ENCODE peak calls at places on chromosomes 1 and 21, in six cellular contexts. One of them, this sample, is unnamed.

GRCh38 chr21:34205811-34206635 is 132.6 kb downstream of the MRPS6 start:
- DNase-seq in mesenchymal stem cell: no peak
- DNase-seq in H1: no peak
- DNase-seq in trophoblast cell: no peak
- DNase-seq in neuronal stem cell: no peak
- DNase-seq in H9: no peak
- DNase-seq in this sample: no peak

GRCh38 chr1:182861994-182862393 is 22.8 kb downstream of the DHX9 start:
- DNase-seq in mesenchymal stem cell: peak
- DNase-seq in H9: no peak
- DNase-seq in trophoblast cell: no peak
- DNase-seq in neuronal stem cell: no peak
- DNase-seq in H1: no peak
- DNase-seq in this sample: peak

GRCh38 chr1:150233359-150234308 is 2.3 kb downstream of the ANP32E start:
- DNase-seq in trophoblast cell: no peak
- DNase-seq in H9: no peak
- DNase-seq in H1: no peak
- DNase-seq in neuronal stem cell: no peak
- DNase-seq in mesenchymal stem cell: peak
- DNase-seq in this sample: peak

GRCh38 chr1:96416690-96417444 is 304.7 kb upstream of the PTBP2 start:
- DNase-seq in neuronal stem cell: no peak
- DNase-seq in H9: no peak
- DNase-seq in trophoblast cell: no peak
- DNase-seq in H1: no peak
- DNase-seq in mesenchymal stem cell: peak
- DNase-seq in this sample: peak

GRCh38 chr1:187300093-187300492 is 471.3 kb downstream of the PLA2G4A start:
- DNase-seq in trophoblast cell: no peak
- DNase-seq in neuronal stem cell: no peak
- DNase-seq in mesenchymal stem cell: no peak
- DNase-seq in H9: no peak
- DNase-seq in H1: no peak
- DNase-seq in this sample: no peak

GRCh38 chr1:22118291-22118992 is 24.5 kb downstream of the WNT4 start:
- DNase-seq in H9: no peak
- DNase-seq in neuronal stem cell: no peak
- DNase-seq in mesenchymal stem cell: no peak
- DNase-seq in H1: no peak
- DNase-seq in trophoblast cell: no peak
- DNase-seq in this sample: no peak

GRCh38 chr1:53851571-53852282 is 13.6 kb upstream of the NDC1 start:
- DNase-seq in trophoblast cell: no peak
- DNase-seq in neuronal stem cell: no peak
- DNase-seq in H1: no peak
- DNase-seq in mesenchymal stem cell: no peak
- DNase-seq in H9: no peak
- DNase-seq in this sample: no peak

GRCh38 chr21:16667395-16667794 is 845.4 kb upstream of the CXADR start:
- DNase-seq in neuronal stem cell: no peak
- DNase-seq in H9: no peak
- DNase-seq in mesenchymal stem cell: no peak
- DNase-seq in H1: no peak
- DNase-seq in trophoblast cell: no peak
- DNase-seq in this sample: no peak

GRCh38 chr21:46110499-46111192 is 12.7 kb downstream of the COL6A2 start:
- DNase-seq in trophoblast cell: no peak
- DNase-seq in neuronal stem cell: no peak
- DNase-seq in H9: peak
- DNase-seq in H1: no peak
- DNase-seq in mesenchymal stem cell: peak
- DNase-seq in this sample: no peak

GRCh38 chr1:61083014-61083798 is 845 bp downstream of the NFIA start:
- DNase-seq in H9: no peak
- DNase-seq in H1: no peak
- DNase-seq in trophoblast cell: peak
- DNase-seq in neuronal stem cell: no peak
- DNase-seq in mesenchymal stem cell: peak
- DNase-seq in this sample: no peak

GRCh38 chr1:19013826-19014548 is 57.5 kb upstream of the IFFO2 start:
- DNase-seq in mesenchymal stem cell: no peak
- DNase-seq in neuronal stem cell: no peak
- DNase-seq in H9: no peak
- DNase-seq in trophoblast cell: no peak
- DNase-seq in H1: no peak
- DNase-seq in this sample: no peak

GRCh38 chr1:17984510-17985085 is 123.0 kb upstream of the IGSF21 start:
- DNase-seq in H9: peak
- DNase-seq in trophoblast cell: no peak
- DNase-seq in H1: peak
- DNase-seq in neuronal stem cell: peak
- DNase-seq in mesenchymal stem cell: no peak
- DNase-seq in this sample: no peak

GRCh38 chr1:97508653-97509218 is 412.1 kb downstream of the DPYD start:
- DNase-seq in H1: no peak
- DNase-seq in mesenchymal stem cell: no peak
- DNase-seq in trophoblast cell: no peak
- DNase-seq in H9: no peak
- DNase-seq in neuronal stem cell: no peak
- DNase-seq in this sample: no peak

GRCh38 chr1:246413430-246413829 is 93.6 kb downstream of the SMYD3 start:
- DNase-seq in trophoblast cell: no peak
- DNase-seq in neuronal stem cell: no peak
- DNase-seq in mesenchymal stem cell: no peak
- DNase-seq in H9: no peak
- DNase-seq in H1: no peak
- DNase-seq in this sample: no peak

GRCh38 chr1:26280333-26281042 is 602 bp downstream of the SH3BGRL3 start:
- DNase-seq in H1: no peak
- DNase-seq in H9: no peak
- DNase-seq in trophoblast cell: no peak
- DNase-seq in neuronal stem cell: no peak
- DNase-seq in mesenchymal stem cell: peak
- DNase-seq in this sample: peak

GRCh38 chr1:212977781-212978645 is 27.7 kb downstream of the VASH2 start:
- DNase-seq in neuronal stem cell: no peak
- DNase-seq in H1: no peak
- DNase-seq in mesenchymal stem cell: no peak
- DNase-seq in H9: peak
- DNase-seq in trophoblast cell: no peak
- DNase-seq in this sample: peak

GRCh38 chr1:21508580-21509350 is 458 bp upstream of the ALPL start:
- DNase-seq in H9: peak
- DNase-seq in neuronal stem cell: peak
- DNase-seq in mesenchymal stem cell: peak
- DNase-seq in H1: peak
- DNase-seq in trophoblast cell: peak
- DNase-seq in this sample: peak

GRCh38 chr1:96355961-96356360 is 365.6 kb upstream of the PTBP2 start:
- DNase-seq in mesenchymal stem cell: no peak
- DNase-seq in H1: no peak
- DNase-seq in trophoblast cell: no peak
- DNase-seq in H9: no peak
- DNase-seq in neuronal stem cell: no peak
- DNase-seq in this sample: no peak

GRCh38 chr1:159916240-159917051 is 8.9 kb downstream of the TAGLN2 start:
- DNase-seq in trophoblast cell: peak
- DNase-seq in mesenchymal stem cell: peak
- DNase-seq in H1: no peak
- DNase-seq in neuronal stem cell: peak
- DNase-seq in H9: no peak
- DNase-seq in this sample: peak

GRCh38 chr1:30923597-30923996 is 15.0 kb upstream of the SDC3 start:
- DNase-seq in trophoblast cell: no peak
- DNase-seq in H1: no peak
- DNase-seq in H9: no peak
- DNase-seq in mesenchymal stem cell: no peak
- DNase-seq in neuronal stem cell: no peak
- DNase-seq in this sample: no peak

GRCh38 chr1:197976368-197976767 is 59.2 kb downstream of the LHX9 start:
- DNase-seq in H9: no peak
- DNase-seq in trophoblast cell: no peak
- DNase-seq in H1: no peak
- DNase-seq in neuronal stem cell: no peak
- DNase-seq in mesenchymal stem cell: no peak
- DNase-seq in this sample: peak

GRCh38 chr1:32618673-32619221 is 31.6 kb downstream of the ZBTB8OS start:
- DNase-seq in trophoblast cell: no peak
- DNase-seq in mesenchymal stem cell: no peak
- DNase-seq in H9: no peak
- DNase-seq in H1: no peak
- DNase-seq in neuronal stem cell: no peak
- DNase-seq in this sample: no peak

GRCh38 chr1:115348636-115349035 is 10.6 kb upstream of the NGF start:
- DNase-seq in trophoblast cell: no peak
- DNase-seq in H1: no peak
- DNase-seq in H9: no peak
- DNase-seq in neuronal stem cell: no peak
- DNase-seq in mesenchymal stem cell: no peak
- DNase-seq in this sample: no peak

GRCh38 chr1:155277896-155278688 is 829 bp downstream of the HCN3 start:
- DNase-seq in trophoblast cell: peak
- DNase-seq in mesenchymal stem cell: peak
- DNase-seq in H1: peak
- DNase-seq in neuronal stem cell: peak
- DNase-seq in H9: peak
- DNase-seq in this sample: peak

GRCh38 chr1:93079685-93080141 is 630 bp downstream of the MTF2 start:
- DNase-seq in H1: no peak
- DNase-seq in mesenchymal stem cell: peak
- DNase-seq in neuronal stem cell: no peak
- DNase-seq in trophoblast cell: no peak
- DNase-seq in H9: peak
- DNase-seq in this sample: no peak

GRCh38 chr1:115862406-115862805 is 21.5 kb upstream of the NHLH2 start:
- DNase-seq in mesenchymal stem cell: no peak
- DNase-seq in neuronal stem cell: no peak
- DNase-seq in H9: no peak
- DNase-seq in trophoblast cell: no peak
- DNase-seq in H1: no peak
- DNase-seq in this sample: no peak

GRCh38 chr1:235917267-235917811 is 50.6 kb upstream of the LYST start:
- DNase-seq in H9: no peak
- DNase-seq in neuronal stem cell: no peak
- DNase-seq in H1: no peak
- DNase-seq in trophoblast cell: peak
- DNase-seq in mesenchymal stem cell: peak
- DNase-seq in this sample: peak

GRCh38 chr1:240794061-240794843 is 182.3 kb upstream of the GREM2 start:
- DNase-seq in H1: no peak
- DNase-seq in H9: no peak
- DNase-seq in mesenchymal stem cell: no peak
- DNase-seq in neuronal stem cell: no peak
- DNase-seq in trophoblast cell: no peak
- DNase-seq in this sample: no peak

GRCh38 chr1:240792915-240793525 is 181.1 kb upstream of the GREM2 start:
- DNase-seq in H1: no peak
- DNase-seq in neuronal stem cell: no peak
- DNase-seq in H9: no peak
- DNase-seq in trophoblast cell: no peak
- DNase-seq in mesenchymal stem cell: no peak
- DNase-seq in this sample: no peak

GRCh38 chr1:240786880-240787279 is 174.9 kb upstream of the GREM2 start:
- DNase-seq in trophoblast cell: no peak
- DNase-seq in neuronal stem cell: no peak
- DNase-seq in mesenchymal stem cell: no peak
- DNase-seq in H1: no peak
- DNase-seq in H9: no peak
- DNase-seq in this sample: no peak

DNA sequence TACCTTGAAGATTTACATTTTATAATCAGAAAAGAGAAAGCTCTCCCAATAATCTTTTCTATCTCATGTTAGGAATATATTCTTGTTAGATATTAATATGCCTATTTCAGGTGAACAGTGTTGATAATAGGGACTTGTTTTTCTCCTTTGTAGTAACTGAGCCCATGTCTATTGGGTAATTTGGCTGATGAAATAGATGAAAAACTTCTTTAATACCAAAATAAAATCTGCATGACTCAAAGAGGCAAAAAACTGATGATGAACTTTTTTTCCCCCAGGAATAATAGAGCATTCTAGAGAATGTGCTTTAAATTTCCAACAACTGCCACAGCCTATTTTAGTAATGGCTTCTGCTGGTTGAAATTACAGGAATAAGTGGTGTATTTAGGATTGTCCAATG is 178.9 kb upstream of the GREM2 start:
- DNase-seq in H9: no peak
- DNase-seq in trophoblast cell: no peak
- DNase-seq in neuronal stem cell: no peak
- DNase-seq in mesenchymal stem cell: no peak
- DNase-seq in H1: no peak
- DNase-seq in this sample: peak
- H4K91ac ChIP-seq in H9: no peak
- H4K91ac ChIP-seq in trophoblast cell: no peak
- H4K91ac ChIP-seq in neuronal stem cell: no peak
- H4K91ac ChIP-seq in mesenchymal stem cell: no peak
- H4K91ac ChIP-seq in H1: no peak
- H4K91ac ChIP-seq in this sample: no peak

GRCh38 chr1:163842546-163842945 is 520.8 kb downstream of the NUF2 start:
- DNase-seq in H1: no peak
- DNase-seq in H9: no peak
- DNase-seq in neuronal stem cell: no peak
- DNase-seq in mesenchymal stem cell: peak
- DNase-seq in trophoblast cell: no peak
- DNase-seq in this sample: no peak
- H4K91ac ChIP-seq in H1: no peak
- H4K91ac ChIP-seq in H9: no peak
- H4K91ac ChIP-seq in neuronal stem cell: no peak
- H4K91ac ChIP-seq in mesenchymal stem cell: no peak
- H4K91ac ChIP-seq in trophoblast cell: no peak
- H4K91ac ChIP-seq in this sample: no peak

GRCh38 chr1:47333922-47334764 is 553 bp downstream of the CMPK1 start:
- DNase-seq in mesenchymal stem cell: peak
- DNase-seq in H9: peak
- DNase-seq in H1: no peak
- DNase-seq in neuronal stem cell: peak
- DNase-seq in trophoblast cell: peak
- DNase-seq in this sample: peak
- H4K91ac ChIP-seq in mesenchymal stem cell: peak
- H4K91ac ChIP-seq in H9: no peak
- H4K91ac ChIP-seq in H1: peak
- H4K91ac ChIP-seq in neuronal stem cell: peak
- H4K91ac ChIP-seq in trophoblast cell: peak
- H4K91ac ChIP-seq in this sample: peak

DNA sequence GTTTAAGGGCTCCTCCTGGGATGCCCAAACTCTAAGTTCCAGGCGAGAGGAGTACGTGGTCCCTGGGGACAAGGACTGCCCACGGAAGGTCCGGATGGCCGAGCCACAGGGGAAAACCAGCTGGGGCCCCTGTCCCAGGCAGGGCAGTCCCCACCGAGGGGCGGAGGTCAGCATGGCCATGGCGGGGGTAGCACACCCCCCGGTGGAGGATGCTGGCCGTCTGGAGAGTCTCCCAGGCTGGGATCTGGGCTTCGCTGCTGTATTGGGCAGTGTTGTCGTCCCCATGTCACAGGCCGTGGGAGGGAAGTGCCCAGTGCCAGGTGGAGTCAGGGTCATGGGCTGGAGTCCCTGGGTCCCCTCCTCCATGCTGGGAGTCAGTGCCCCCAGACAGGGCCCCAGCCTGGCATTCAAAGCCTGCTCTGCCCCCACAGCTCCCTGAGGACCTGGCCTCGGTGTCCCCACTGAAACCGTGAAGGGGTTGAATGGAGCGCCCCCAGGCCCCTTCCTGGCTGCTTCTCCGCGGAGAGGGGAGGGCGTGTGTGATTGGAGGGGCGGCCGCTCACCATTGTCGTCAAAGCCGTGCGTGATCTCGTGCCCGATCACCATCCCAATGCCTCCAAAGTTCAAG is 6.8 kb downstream of the PRXL2B start:
- DNase-seq in H9: no peak
- DNase-seq in mesenchymal stem cell: no peak
- DNase-seq in neuronal stem cell: no peak
- DNase-seq in trophoblast cell: no peak
- DNase-seq in H1: no peak
- DNase-seq in this sample: no peak
- H4K91ac ChIP-seq in H9: no peak
- H4K91ac ChIP-seq in mesenchymal stem cell: no peak
- H4K91ac ChIP-seq in neuronal stem cell: no peak
- H4K91ac ChIP-seq in trophoblast cell: no peak
- H4K91ac ChIP-seq in H1: no peak
- H4K91ac ChIP-seq in this sample: no peak